ENCODE peak calls at places on chromosome 16, in four cellular contexts. B, X, F and K are unnamed samples.

GRCh38 chr16:55701442-55702319 is 45.9 kb downstream of the SLC6A2 start:
- DNase-seq in X (peak), F (peak), B (no peak), K (peak)

GRCh38 chr16:49409121-49409520 is 35.5 kb downstream of the C16orf78 start:
- DNase-seq in F (no peak), X (no peak), B (no peak), K (no peak)

GRCh38 chr16:79628501-79628975 is 28.0 kb upstream of the MAF start:
- DNase-seq in B (peak), X (no peak), F (no peak), K (no peak)

GRCh38 chr16:75621170-75621477 is 2.0 kb downstream of the ADAT1 start:
- DNase-seq in F (peak), B (no peak), X (peak), K (peak)

GRCh38 chr16:57534337-57534880 is 2.0 kb downstream of the CCDC102A start:
- DNase-seq in X (no peak), F (no peak), B (no peak), K (no peak)

GRCh38 chr16:14511798-14512131 is 118.3 kb downstream of the PARN start:
- DNase-seq in X (no peak), F (no peak), B (no peak), K (no peak)

GRCh38 chr16:10525214-10525825 is 55.1 kb downstream of the EMP2 start:
- DNase-seq in F (no peak), X (no peak), B (no peak), K (no peak)

GRCh38 chr16:17491140-17491662 is 20.4 kb upstream of the XYLT1 start:
- DNase-seq in B (no peak), X (no peak), F (no peak), K (no peak)

GRCh38 chr16:57873218-57873617 is 70.9 kb upstream of the KIFC3 start:
- DNase-seq in F (no peak), X (no peak), B (no peak), K (no peak)

GRCh38 chr16:81921415-81921814 is 89.9 kb downstream of the SDR42E1 start:
- DNase-seq in X (no peak), B (no peak), F (no peak), K (no peak)

GRCh38 chr16:11964761-11965539 is at the start of gene TNFRSF17:
- DNase-seq in X (no peak), B (peak), F (no peak), K (no peak)

GRCh38 chr16:53821487-53821886 is 117.5 kb downstream of the FTO start:
- DNase-seq in B (no peak), F (no peak), X (no peak), K (no peak)

GRCh38 chr16:22192261-22193133 is 13.6 kb upstream of the EEF2K start:
- DNase-seq in F (no peak), X (no peak), B (peak), K (peak)

GRCh38 chr16:70548936-70549335 is 25.3 kb downstream of the SF3B3 start:
- DNase-seq in F (no peak), B (no peak), X (no peak), K (no peak)

GRCh38 chr16:54446639-54447038 is 160.1 kb upstream of the IRX3 start:
- DNase-seq in F (no peak), X (no peak), B (no peak), K (no peak)

GRCh38 chr16:17318200-17318599 is 152.6 kb downstream of the XYLT1 start:
- DNase-seq in F (no peak), B (no peak), X (no peak), K (no peak)

GRCh38 chr16:56202036-56202435 is 10.7 kb downstream of the GNAO1 start:
- DNase-seq in F (no peak), X (no peak), B (no peak), K (no peak)

GRCh38 chr16:56525154-56525720 is 5.4 kb upstream of the BBS2 start:
- DNase-seq in X (no peak), B (no peak), F (peak), K (no peak)

GRCh38 chr16:48106445-48106844 is 49.3 kb downstream of the ABCC12 start:
- DNase-seq in X (no peak), F (no peak), B (no peak), K (no peak)

GRCh38 chr16:77890075-77890474 is 101.7 kb downstream of the VAT1L start:
- DNase-seq in X (no peak), F (no peak), B (no peak), K (no peak)

GRCh38 chr16:13110124-13110796 is 208.9 kb downstream of the SHISA9 start:
- DNase-seq in B (no peak), F (no peak), X (no peak), K (no peak)

GRCh38 chr16:70159355-70160348 is 13.9 kb upstream of the CLEC18C start:
- DNase-seq in B (no peak), X (peak), F (peak), K (no peak)

GRCh38 chr16:49883111-49883829 is 27.4 kb upstream of the ZNF423 start:
- DNase-seq in X (no peak), F (no peak), B (no peak), K (no peak)

GRCh38 chr16:86874141-86874540 is 295.8 kb downstream of the FOXL1 start:
- DNase-seq in F (peak), X (peak), B (no peak), K (peak)

GRCh38 chr16:88456356-88457292 is 3.5 kb downstream of the ZFPM1 start:
- DNase-seq in F (no peak), B (no peak), X (no peak), K (no peak)

GRCh38 chr16:66740010-66740409 is 11.4 kb downstream of the DYNC1LI2 start:
- DNase-seq in B (no peak), F (peak), X (peak), K (peak)

GRCh38 chr16:70250748-70251650 is 741 bp downstream of the EXOSC6 start:
- DNase-seq in B (no peak), F (peak), X (peak), K (no peak)

GRCh38 chr16:6335072-6335471 is 997.6 kb upstream of the RBFOX1 start:
- DNase-seq in B (no peak), X (peak), F (peak), K (peak)

GRCh38 chr16:12231666-12232065 is 255.1 kb downstream of the SNX29 start:
- DNase-seq in X (no peak), B (no peak), F (no peak), K (no peak)

GRCh38 chr16:75378616-75379015 is 54.7 kb downstream of the CFDP1 start:
- DNase-seq in B (no peak), X (no peak), F (no peak), K (no peak)

GRCh38 chr16:65895906-65896305 is 470.6 kb upstream of the CDH5 start:
- DNase-seq in B (no peak), X (no peak), F (no peak), K (no peak)

GRCh38 chr16:22012241-22012640 is 4.3 kb downstream of the MOSMO start:
- DNase-seq in B (no peak), X (no peak), F (no peak), K (no peak)

GRCh38 chr16:48607056-48607825 is 2.7 kb downstream of the N4BP1 start:
- DNase-seq in B (no peak), X (no peak), F (no peak), K (no peak)

GRCh38 chr16:86074651-86075487 is 175.9 kb downstream of the IRF8 start:
- DNase-seq in B (no peak), F (no peak), X (no peak), K (no peak)

GRCh38 chr16:47016700-47017133 is 43.2 kb upstream of the DNAJA2 start:
- DNase-seq in B (peak), F (no peak), X (no peak), K (no peak)

GRCh38 chr16:21211486-21211885 is at the start of gene ZP2:
- DNase-seq in X (no peak), B (no peak), F (no peak), K (no peak)

GRCh38 chr16:73792199-73793108 is 504.2 kb upstream of the PSMD7 start:
- DNase-seq in X (no peak), B (no peak), F (peak), K (no peak)

GRCh38 chr16:73797115-73797514 is 499.5 kb upstream of the PSMD7 start:
- DNase-seq in B (no peak), X (no peak), F (no peak), K (no peak)

GRCh38 chr16:73793286-73793685 is 503.3 kb upstream of the PSMD7 start:
- DNase-seq in B (no peak), F (no peak), X (no peak), K (no peak)

GRCh38 chr16:73794936-73795335 is 501.7 kb upstream of the PSMD7 start:
- DNase-seq in F (no peak), X (no peak), B (no peak), K (no peak)
- TF ChIP-seq FOXM1 in F (no peak), X (no peak), B (no peak), K (no peak)

DNA sequence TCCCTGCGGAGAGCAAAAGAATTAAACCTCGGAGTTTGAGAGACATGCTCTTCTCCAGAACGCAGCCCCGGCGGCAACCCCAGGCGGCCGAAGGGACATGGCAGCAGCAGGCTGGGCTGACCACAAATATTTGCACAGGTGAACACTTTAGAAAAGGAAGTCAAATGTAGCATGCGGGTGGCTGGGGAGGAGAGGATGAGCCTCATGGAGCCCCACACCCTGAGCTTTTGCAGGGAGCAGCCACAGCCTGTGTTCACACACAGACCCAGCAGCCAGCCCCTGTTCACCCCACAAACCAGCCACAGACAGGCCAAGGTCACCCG is 17.8 kb downstream of the HS3ST6 start:
- DNase-seq in F (no peak), B (no peak), X (no peak), K (no peak)
- TF ChIP-seq FOXM1 in F (no peak), B (no peak), X (no peak), K (no peak)

DNA sequence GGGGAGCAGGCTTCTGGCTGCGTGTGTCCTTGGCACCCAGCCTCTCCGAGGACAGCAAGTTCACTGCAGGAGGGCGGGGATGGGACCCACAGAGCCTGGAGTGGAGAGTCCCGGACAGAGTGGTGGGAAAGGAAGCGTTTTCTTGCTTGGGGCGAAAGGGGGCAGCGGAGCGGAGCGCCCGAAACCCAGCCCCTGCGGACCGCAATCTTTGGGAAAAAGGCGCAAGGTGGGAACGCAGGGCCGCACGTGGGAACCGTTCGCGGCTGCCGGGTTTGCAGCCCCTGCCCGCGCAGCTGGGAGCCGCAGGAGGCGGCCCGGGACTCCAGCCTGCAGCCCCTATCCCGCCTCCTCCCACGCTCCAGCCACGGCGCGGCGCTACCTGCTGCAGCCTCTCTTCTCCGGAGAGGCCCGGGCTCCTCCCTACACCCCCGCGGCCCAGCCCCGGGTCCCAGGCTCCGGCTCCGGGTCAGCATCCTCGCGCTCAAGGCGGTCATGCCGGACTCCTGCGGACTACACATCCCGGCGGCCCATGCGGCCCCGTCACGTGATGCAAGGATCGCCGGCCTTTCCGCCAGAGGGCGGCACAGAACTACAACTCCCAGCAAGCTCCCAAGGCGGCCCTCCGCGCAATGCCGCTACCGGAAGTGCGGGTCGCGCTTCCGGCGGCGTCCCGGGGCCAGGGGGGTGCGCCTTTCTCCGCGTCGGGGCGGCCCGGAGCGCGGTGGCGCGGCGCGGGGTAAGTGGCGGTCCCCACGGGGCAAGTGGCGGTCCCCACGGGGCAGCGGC is at the start of the genes NTHL1 and TSC2:
- DNase-seq in B (peak), F (peak), X (peak), K (peak)
- TF ChIP-seq FOXM1 in B (no peak), F (no peak), X (no peak), K (no peak)

GRCh38 chr16:68072038-68072695 is 13.0 kb upstream of the NFATC3 start:
- DNase-seq in F (no peak), X (no peak), B (no peak), K (peak)
- TF ChIP-seq FOXM1 in F (no peak), X (no peak), B (no peak), K (no peak)

GRCh38 chr16:72355561-72355960 is 183.6 kb upstream of the PMFBP1 start:
- DNase-seq in F (no peak), X (no peak), B (no peak), K (no peak)
- TF ChIP-seq FOXM1 in F (no peak), X (no peak), B (no peak), K (no peak)

DNA sequence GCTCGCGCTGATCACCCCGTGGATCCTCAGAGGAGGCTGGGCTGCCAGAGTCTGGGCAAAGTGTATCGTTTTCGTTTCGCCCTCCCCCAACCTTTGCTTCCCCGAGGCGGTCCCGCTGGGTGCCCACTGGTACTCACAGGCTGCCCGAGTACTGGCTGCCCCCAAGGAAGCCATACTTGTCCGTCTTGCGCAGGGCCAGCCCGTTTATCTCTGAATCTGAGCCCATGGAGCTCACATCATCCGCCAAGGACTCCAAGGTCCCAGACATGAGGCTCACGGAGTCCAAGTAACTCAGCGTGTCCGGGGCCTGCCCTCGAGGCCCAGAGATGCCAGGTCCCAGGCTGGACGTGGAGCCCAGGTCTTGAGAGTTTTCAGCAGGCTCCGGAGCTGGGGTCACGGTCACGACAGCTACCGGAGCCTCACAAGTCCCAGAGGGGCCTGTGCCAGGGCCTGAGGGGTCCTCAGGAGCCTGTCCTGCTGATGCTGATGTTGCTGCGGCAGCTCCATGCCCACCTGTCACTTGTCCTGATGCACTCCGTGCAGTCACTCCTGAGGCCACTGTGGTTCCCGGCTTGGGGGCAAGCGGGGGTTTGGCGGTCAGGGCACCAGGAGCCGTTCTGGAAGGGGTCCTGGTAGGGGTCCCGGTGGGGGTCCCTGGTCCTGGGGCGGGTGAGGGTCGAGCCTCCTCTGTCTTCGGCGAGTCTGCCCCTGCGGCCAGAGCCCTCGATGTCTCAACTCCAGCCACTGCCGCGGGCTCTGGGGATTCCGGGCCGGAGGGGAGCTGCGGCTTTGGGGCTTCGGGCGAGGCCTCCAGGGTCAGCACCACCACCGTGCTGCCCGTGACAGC is 980 bp downstream of the TBC1D10B start:
- DNase-seq in F (no peak), B (no peak), X (no peak), K (peak)
- TF ChIP-seq FOXM1 in F (no peak), B (no peak), X (no peak), K (no peak)

GRCh38 chr16:28131210-28131609 is 67.7 kb upstream of the GSG1L start:
- DNase-seq in B (no peak), F (no peak), X (no peak), K (no peak)
- TF ChIP-seq FOXM1 in B (no peak), F (no peak), X (no peak), K (no peak)